ENCODE peak calls at places on chromosomes 13 and 19, in seven cellular contexts. P is mammary epithelial cell, V is IMR-90, I is lower lobe of right lung, D is colonic mucosa, Y is suprapubic skin, S is upper lobe of right lung. L is an unnamed sample. For H3K27me3 and H3K4me1, the result is how much of the 10 kb centered on the place peaks cover.

GRCh38 chr13:46556380-46556779 is 3.4 kb downstream of the LRCH1 start:
- DNase-seq in S (no peak), I (no peak), P (no peak), D (no peak), V (no peak), Y (no peak), L (no peak)

GRCh38 chr13:46119883-46120614 is 15.2 kb upstream of the CPB2 start:
- DNase-seq in V (peak), D (no peak), Y (no peak), I (no peak), P (peak), S (no peak), L (peak)

GRCh38 chr19:4083677-4084546 is 17.2 kb upstream of the ZBTB7A start:
- DNase-seq in S (peak), Y (no peak), D (peak), P (no peak), V (no peak), I (peak), L (no peak)

GRCh38 chr13:30493670-30494381 is 28.1 kb upstream of the HMGB1 start:
- DNase-seq in P (no peak), V (no peak), S (no peak), Y (no peak), I (no peak), D (no peak), L (no peak)

GRCh38 chr19:47729468-47729798 is 15.9 kb upstream of the NOP53 start:
- DNase-seq in D (peak), I (peak), Y (peak), V (peak), S (peak), P (peak), L (no peak)

GRCh38 chr13:98856983-98857382 is 104.5 kb upstream of the SLC15A1 start:
- DNase-seq in S (no peak), V (no peak), I (no peak), P (no peak), D (no peak), Y (no peak), L (no peak)

GRCh38 chr13:42466609-42467008 is 107.3 kb upstream of the TNFSF11 start:
- DNase-seq in I (no peak), D (no peak), S (no peak), P (no peak), Y (no peak), V (no peak), L (no peak)

GRCh38 chr13:76848596-76848995 is 37.6 kb downstream of the KCTD12 start:
- DNase-seq in Y (peak), D (no peak), I (peak), V (peak), S (peak), P (no peak), L (peak)

GRCh38 chr13:32330438-32330837 is 15.1 kb downstream of the BRCA2 start:
- DNase-seq in Y (no peak), V (peak), I (no peak), P (peak), D (no peak), S (no peak), L (no peak)

GRCh38 chr19:46731584-46731983 is 14.3 kb upstream of the FKRP start:
- DNase-seq in S (peak), Y (no peak), V (no peak), P (peak), I (no peak), D (no peak), L (no peak)

GRCh38 chr19:49676136-49676689 is 858 bp upstream of the PRMT1 start:
- DNase-seq in V (peak), Y (peak), D (peak), P (no peak), I (peak), S (peak), L (peak)

GRCh38 chr13:37701972-37702371 is 103.4 kb upstream of the POSTN start:
- DNase-seq in S (no peak), I (no peak), P (peak), V (peak), Y (peak), D (no peak), L (no peak)

GRCh38 chr13:30065181-30065580 is 214.8 kb upstream of the UBL3 start:
- DNase-seq in S (no peak), I (no peak), Y (no peak), D (no peak), P (no peak), V (no peak), L (no peak)

GRCh38 chr13:80508031-80508430 is 167.1 kb upstream of the SPRY2 start:
- DNase-seq in V (no peak), P (no peak), D (no peak), S (no peak), I (no peak), Y (no peak), L (no peak)

GRCh38 chr19:49858591-49858985 is 7.6 kb downstream of the PTOV1 start:
- DNase-seq in P (no peak), I (no peak), Y (peak), S (no peak), V (no peak), D (no peak), L (no peak)

GRCh38 chr19:11422163-11423068 is 3.3 kb upstream of the RGL3 start:
- DNase-seq in P (peak), Y (peak), V (no peak), D (peak), S (peak), I (peak), L (no peak)

GRCh38 chr13:82291852-82292251 is 1590.4 kb downstream of the SLITRK1 start:
- DNase-seq in I (no peak), V (no peak), S (no peak), Y (no peak), P (no peak), D (no peak), L (no peak)

GRCh38 chr19:41537789-41538188 is 38.2 kb upstream of the CEACAM21 start:
- DNase-seq in I (no peak), S (no peak), P (peak), V (peak), Y (no peak), D (no peak), L (no peak)

GRCh38 chr19:39417463-39418181 is 5.2 kb downstream of the PLEKHG2 start:
- DNase-seq in D (no peak), V (no peak), Y (no peak), S (no peak), I (no peak), P (no peak), L (no peak)
- H3K27me3 ChIP-seq in D (under half), V (under half), Y (under half), S (under half), I (under half), P (under half), L (under half)

GRCh38 chr19:52291781-52292180 is 5.2 kb upstream of the ZNF480 start:
- DNase-seq in P (no peak), D (no peak), S (no peak), I (no peak), V (no peak), Y (no peak), L (no peak)

GRCh38 chr19:52296400-52296772 is 583 bp upstream of the ZNF480 start:
- DNase-seq in S (no peak), D (no peak), I (no peak), V (no peak), Y (no peak), P (no peak), L (no peak)

GRCh38 chr19:52297601-52298358 is 811 bp downstream of the ZNF480 start:
- DNase-seq in Y (no peak), P (no peak), I (no peak), D (peak), S (no peak), V (peak), L (no peak)

GRCh38 chr19:52296773-52297600 is at the start of gene ZNF480:
- DNase-seq in V (peak), P (peak), I (peak), S (peak), D (peak), Y (peak), L (peak)
- TF ChIP-seq CTCF in V (peak), P (peak), I (no peak), S (no peak), D (no peak), Y (no peak), L (no peak)

GRCh38 chr13:114146629-114147028 is 14.2 kb upstream of the RASA3 start:
- DNase-seq in D (no peak), P (no peak), V (no peak), S (peak), I (no peak), Y (peak), L (peak)
- H3K4me1 ChIP-seq in D (under half), P (under half), V (under half), S (under half), I (under half), Y (under half), L (under half)

GRCh38 chr13:51246411-51247298 is 24.5 kb downstream of the FAM124A start:
- DNase-seq in V (no peak), Y (no peak), S (no peak), I (no peak), P (no peak), D (no peak), L (peak)
- H3K27me3 ChIP-seq in V (under half), Y (under half), S (under half), I (under half), P (under half), D (under half), L (under half)

GRCh38 chr13:27869436-27870090 is 50.2 kb upstream of the PDX1 start:
- DNase-seq in P (no peak), Y (no peak), V (no peak), S (no peak), I (no peak), D (no peak), L (no peak)

DNA sequence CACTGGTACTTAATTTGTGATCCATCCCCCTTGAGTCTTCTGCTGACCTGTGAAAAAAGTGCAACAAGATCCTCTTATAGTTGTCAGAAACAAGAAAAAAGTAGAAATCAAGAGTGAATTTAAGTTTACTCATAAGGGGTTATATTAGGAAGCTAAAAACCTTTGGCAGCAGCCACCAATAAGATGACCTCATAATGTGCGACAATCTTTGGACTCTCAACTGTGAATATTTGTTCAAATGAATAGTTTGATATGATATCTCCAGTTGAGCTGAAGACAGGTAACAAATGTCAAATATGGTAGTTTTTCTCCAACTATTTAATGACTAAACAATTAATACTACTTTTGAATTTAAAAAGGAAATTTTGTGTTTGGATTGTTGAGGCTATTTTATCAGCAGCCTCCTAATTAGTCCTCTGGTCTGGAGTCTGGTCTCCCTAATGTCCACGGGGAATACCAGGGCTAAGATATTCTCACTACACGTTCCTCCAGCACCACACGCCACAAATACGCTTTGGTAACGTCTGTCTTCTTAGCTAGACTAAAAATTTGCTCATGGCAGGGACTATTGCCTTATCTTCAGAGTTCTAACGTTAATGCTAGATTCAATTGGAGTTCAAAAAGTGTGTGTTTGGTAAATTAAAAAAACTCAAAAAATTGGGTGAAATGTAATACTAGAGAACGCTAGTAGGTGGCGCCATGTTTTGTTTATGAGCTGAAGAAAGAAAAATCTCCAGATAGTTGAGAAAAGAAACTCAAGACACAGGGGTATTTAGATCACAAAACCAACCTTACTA is 51.0 kb upstream of the PDX1 start:
- DNase-seq in I (no peak), Y (no peak), S (no peak), D (no peak), P (no peak), V (peak), L (no peak)
- TF ChIP-seq CTCF in I (peak), Y (no peak), S (peak), D (peak), P (peak), V (peak), L (peak)

L was measured in BE2C.